ENCODE peak calls at places on chromosomes 3 and 15, in ten cellular contexts. One of them, this sample, is unnamed.

GRCh38 chr3:11717768-11718581 is 74.3 kb upstream of the VGLL4 start:
- DNase-seq in progenitor cell of endocrine pancreas: no peak
- DNase-seq in fibroblast of mammary gland: peak; percentile 40
- DNase-seq in HFFc6: peak; percentile 66
- DNase-seq in cardiac fibroblast: peak; percentile 63
- DNase-seq in PC-3: peak; percentile 22
- DNase-seq in glutamatergic neuron: no peak
- DNase-seq in kidney epithelial cell: no peak
- DNase-seq in mucosa of descending colon: peak; percentile 22
- DNase-seq in GM12865: peak; percentile 28
- DNase-seq in this sample: peak; percentile 41

GRCh38 chr3:152234657-152235375 is 33.9 kb upstream of the MBNL1 start:
- DNase-seq in cardiac fibroblast: no peak
- DNase-seq in PC-3: no peak
- DNase-seq in fibroblast of mammary gland: no peak
- DNase-seq in mucosa of descending colon: no peak
- DNase-seq in GM12865: no peak
- DNase-seq in glutamatergic neuron: no peak
- DNase-seq in kidney epithelial cell: no peak
- DNase-seq in progenitor cell of endocrine pancreas: no peak
- DNase-seq in HFFc6: no peak
- DNase-seq in this sample: no peak

GRCh38 chr3:71064288-71064975 is 519.1 kb downstream of the FOXP1 start:
- DNase-seq in HFFc6: no peak
- DNase-seq in GM12865: peak; percentile 66
- DNase-seq in PC-3: peak; percentile 57
- DNase-seq in glutamatergic neuron: peak; percentile 64
- DNase-seq in kidney epithelial cell: no peak
- DNase-seq in mucosa of descending colon: peak; percentile 59
- DNase-seq in cardiac fibroblast: peak; percentile 75
- DNase-seq in progenitor cell of endocrine pancreas: peak; percentile 46
- DNase-seq in fibroblast of mammary gland: peak; percentile 67
- DNase-seq in this sample: peak; percentile 44

GRCh38 chr3:98734737-98735136 is 28.4 kb upstream of the ST3GAL6 start:
- DNase-seq in HFFc6: no peak
- DNase-seq in mucosa of descending colon: no peak
- DNase-seq in progenitor cell of endocrine pancreas: no peak
- DNase-seq in kidney epithelial cell: no peak
- DNase-seq in GM12865: no peak
- DNase-seq in cardiac fibroblast: peak; percentile 36
- DNase-seq in fibroblast of mammary gland: no peak
- DNase-seq in PC-3: peak; percentile 15
- DNase-seq in glutamatergic neuron: peak; percentile 33
- DNase-seq in this sample: no peak

GRCh38 chr15:94070341-94071275 is 160.8 kb upstream of the MCTP2 start:
- DNase-seq in progenitor cell of endocrine pancreas: no peak
- DNase-seq in HFFc6: peak; percentile 41
- DNase-seq in mucosa of descending colon: peak; percentile 45
- DNase-seq in glutamatergic neuron: peak; percentile 68
- DNase-seq in cardiac fibroblast: no peak
- DNase-seq in PC-3: peak; percentile 30
- DNase-seq in fibroblast of mammary gland: no peak
- DNase-seq in GM12865: peak; percentile 4
- DNase-seq in kidney epithelial cell: peak; percentile 57
- DNase-seq in this sample: no peak

GRCh38 chr15:70269331-70269911 is 171.7 kb upstream of the TLE3 start:
- DNase-seq in mucosa of descending colon: no peak
- DNase-seq in kidney epithelial cell: no peak
- DNase-seq in GM12865: no peak
- DNase-seq in fibroblast of mammary gland: no peak
- DNase-seq in glutamatergic neuron: no peak
- DNase-seq in progenitor cell of endocrine pancreas: no peak
- DNase-seq in cardiac fibroblast: no peak
- DNase-seq in PC-3: no peak
- DNase-seq in HFFc6: no peak
- DNase-seq in this sample: no peak

GRCh38 chr3:58177747-58178527 is 32.8 kb downstream of the DNASE1L3 start:
- DNase-seq in GM12865: peak; percentile 83
- DNase-seq in cardiac fibroblast: peak; percentile 83
- DNase-seq in glutamatergic neuron: peak; percentile 97
- DNase-seq in progenitor cell of endocrine pancreas: peak; percentile 96
- DNase-seq in HFFc6: peak; percentile 67
- DNase-seq in kidney epithelial cell: no peak
- DNase-seq in mucosa of descending colon: peak; percentile 94
- DNase-seq in PC-3: peak; percentile 89
- DNase-seq in fibroblast of mammary gland: peak; percentile 76
- DNase-seq in this sample: peak; percentile 78

GRCh38 chr15:71103102-71103676 is 12.1 kb upstream of the THSD4 start:
- DNase-seq in mucosa of descending colon: peak; percentile 71
- DNase-seq in progenitor cell of endocrine pancreas: no peak
- DNase-seq in kidney epithelial cell: no peak
- DNase-seq in fibroblast of mammary gland: peak; percentile 71
- DNase-seq in cardiac fibroblast: peak; percentile 72
- DNase-seq in glutamatergic neuron: no peak
- DNase-seq in GM12865: peak; percentile 80
- DNase-seq in PC-3: peak; percentile 57
- DNase-seq in HFFc6: peak; percentile 58
- DNase-seq in this sample: peak; percentile 64

GRCh38 chr15:99911824-99912223 is 178.6 kb upstream of the LYSMD4 start:
- DNase-seq in glutamatergic neuron: no peak
- DNase-seq in GM12865: no peak
- DNase-seq in kidney epithelial cell: no peak
- DNase-seq in HFFc6: no peak
- DNase-seq in progenitor cell of endocrine pancreas: no peak
- DNase-seq in PC-3: no peak
- DNase-seq in fibroblast of mammary gland: peak; percentile 21
- DNase-seq in mucosa of descending colon: no peak
- DNase-seq in cardiac fibroblast: peak; percentile 72
- DNase-seq in this sample: peak; percentile 5

GRCh38 chr3:194587438-194587931 is 45.7 kb downstream of the TMEM44 start:
- DNase-seq in glutamatergic neuron: no peak
- DNase-seq in progenitor cell of endocrine pancreas: no peak
- DNase-seq in HFFc6: no peak
- DNase-seq in PC-3: peak; percentile 43
- DNase-seq in cardiac fibroblast: peak; percentile 94
- DNase-seq in kidney epithelial cell: no peak
- DNase-seq in mucosa of descending colon: no peak
- DNase-seq in fibroblast of mammary gland: peak; percentile 86
- DNase-seq in GM12865: no peak
- DNase-seq in this sample: no peak

GRCh38 chr15:83207622-83208356 is at the start of gene HDGFL3:
- DNase-seq in fibroblast of mammary gland: peak; percentile 38
- DNase-seq in progenitor cell of endocrine pancreas: peak; percentile 49
- DNase-seq in cardiac fibroblast: peak; percentile 68
- DNase-seq in kidney epithelial cell: no peak
- DNase-seq in glutamatergic neuron: peak; percentile 75
- DNase-seq in PC-3: peak; percentile 59
- DNase-seq in GM12865: peak; percentile 64
- DNase-seq in HFFc6: peak; percentile 25
- DNase-seq in mucosa of descending colon: peak; percentile 62
- DNase-seq in this sample: peak; percentile 60

GRCh38 chr3:18572809-18573208 is 147.7 kb upstream of the SATB1 start:
- DNase-seq in mucosa of descending colon: no peak
- DNase-seq in progenitor cell of endocrine pancreas: no peak
- DNase-seq in fibroblast of mammary gland: no peak
- DNase-seq in cardiac fibroblast: no peak
- DNase-seq in glutamatergic neuron: no peak
- DNase-seq in HFFc6: no peak
- DNase-seq in PC-3: peak; percentile 66
- DNase-seq in kidney epithelial cell: no peak
- DNase-seq in GM12865: no peak
- DNase-seq in this sample: no peak

GRCh38 chr3:159839561-159840379 is 148.9 kb upstream of the IL12A start:
- DNase-seq in PC-3: no peak
- DNase-seq in glutamatergic neuron: peak; percentile 88
- DNase-seq in HFFc6: no peak
- DNase-seq in progenitor cell of endocrine pancreas: peak; percentile 37
- DNase-seq in kidney epithelial cell: no peak
- DNase-seq in fibroblast of mammary gland: no peak
- DNase-seq in cardiac fibroblast: no peak
- DNase-seq in GM12865: no peak
- DNase-seq in mucosa of descending colon: no peak
- DNase-seq in this sample: no peak

GRCh38 chr15:40306908-40307307 is 827 bp downstream of the PLCB2 start:
- DNase-seq in HFFc6: no peak
- DNase-seq in glutamatergic neuron: no peak
- DNase-seq in progenitor cell of endocrine pancreas: no peak
- DNase-seq in PC-3: no peak
- DNase-seq in cardiac fibroblast: no peak
- DNase-seq in fibroblast of mammary gland: no peak
- DNase-seq in GM12865: no peak
- DNase-seq in mucosa of descending colon: no peak
- DNase-seq in kidney epithelial cell: no peak
- DNase-seq in this sample: no peak

GRCh38 chr3:195062866-195063540 is 208.0 kb downstream of the XXYLT1 start:
- DNase-seq in mucosa of descending colon: no peak
- DNase-seq in glutamatergic neuron: no peak
- DNase-seq in progenitor cell of endocrine pancreas: no peak
- DNase-seq in fibroblast of mammary gland: no peak
- DNase-seq in GM12865: no peak
- DNase-seq in PC-3: no peak
- DNase-seq in cardiac fibroblast: no peak
- DNase-seq in HFFc6: no peak
- DNase-seq in kidney epithelial cell: no peak
- DNase-seq in this sample: no peak

GRCh38 chr15:76976572-76977270 is 18.2 kb upstream of the PSTPIP1 start:
- DNase-seq in PC-3: no peak
- DNase-seq in progenitor cell of endocrine pancreas: no peak
- DNase-seq in GM12865: peak; percentile 37
- DNase-seq in HFFc6: no peak
- DNase-seq in kidney epithelial cell: no peak
- DNase-seq in mucosa of descending colon: no peak
- DNase-seq in fibroblast of mammary gland: no peak
- DNase-seq in glutamatergic neuron: no peak
- DNase-seq in cardiac fibroblast: no peak
- DNase-seq in this sample: no peak

GRCh38 chr15:64519897-64520296 is 59.5 kb downstream of the ZNF609 start:
- DNase-seq in progenitor cell of endocrine pancreas: no peak
- DNase-seq in PC-3: no peak
- DNase-seq in mucosa of descending colon: no peak
- DNase-seq in fibroblast of mammary gland: no peak
- DNase-seq in kidney epithelial cell: no peak
- DNase-seq in cardiac fibroblast: no peak
- DNase-seq in glutamatergic neuron: no peak
- DNase-seq in GM12865: no peak
- DNase-seq in HFFc6: no peak
- DNase-seq in this sample: no peak
- TF ChIP-seq CTCF in progenitor cell of endocrine pancreas: peak; percentile 5
- TF ChIP-seq CTCF in PC-3: no peak
- TF ChIP-seq CTCF in mucosa of descending colon: no peak
- TF ChIP-seq CTCF in fibroblast of mammary gland: no peak
- TF ChIP-seq CTCF in kidney epithelial cell: no peak
- TF ChIP-seq CTCF in cardiac fibroblast: no peak
- TF ChIP-seq CTCF in glutamatergic neuron: no peak
- TF ChIP-seq CTCF in GM12865: no peak
- TF ChIP-seq CTCF in HFFc6: no peak
- TF ChIP-seq CTCF in this sample: no peak

GRCh38 chr15:69225355-69226027 is 65.1 kb downstream of the GLCE start:
- DNase-seq in progenitor cell of endocrine pancreas: no peak
- DNase-seq in glutamatergic neuron: no peak
- DNase-seq in kidney epithelial cell: peak; percentile 2
- DNase-seq in fibroblast of mammary gland: peak; percentile 65
- DNase-seq in HFFc6: peak; percentile 46
- DNase-seq in PC-3: peak; percentile 52
- DNase-seq in mucosa of descending colon: no peak
- DNase-seq in GM12865: peak; percentile 12
- DNase-seq in cardiac fibroblast: peak; percentile 71
- DNase-seq in this sample: peak; percentile 25
- TF ChIP-seq CTCF in progenitor cell of endocrine pancreas: peak; percentile 43
- TF ChIP-seq CTCF in glutamatergic neuron: peak; percentile 16
- TF ChIP-seq CTCF in kidney epithelial cell: peak; percentile 31
- TF ChIP-seq CTCF in fibroblast of mammary gland: peak; percentile 40
- TF ChIP-seq CTCF in HFFc6: peak; percentile 73
- TF ChIP-seq CTCF in PC-3: peak; percentile 58
- TF ChIP-seq CTCF in mucosa of descending colon: no peak
- TF ChIP-seq CTCF in GM12865: peak; percentile 5
- TF ChIP-seq CTCF in cardiac fibroblast: peak; percentile 23
- TF ChIP-seq CTCF in this sample: peak; percentile 18

DNA sequence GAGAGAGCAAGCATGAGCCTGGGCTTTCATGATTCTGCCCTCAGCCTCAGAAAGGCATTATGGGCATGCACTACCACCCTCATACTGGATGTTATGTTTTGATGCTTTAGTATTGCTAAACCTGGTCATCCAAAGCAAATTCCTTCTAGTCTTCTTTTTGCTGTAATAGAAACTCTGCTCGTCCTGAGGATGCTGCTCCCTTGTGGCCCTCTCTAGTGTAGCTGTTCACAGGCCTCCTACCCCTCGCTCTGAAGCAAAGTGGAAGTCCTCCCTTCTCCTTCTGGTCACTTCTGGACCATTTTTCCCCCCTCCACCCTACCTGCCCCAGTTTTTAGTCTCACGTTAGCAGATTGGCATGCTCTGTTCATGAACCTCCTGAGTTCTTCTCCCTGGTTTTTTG is 22.9 kb upstream of the CCNL1 start:
- DNase-seq in PC-3: no peak
- DNase-seq in fibroblast of mammary gland: no peak
- DNase-seq in glutamatergic neuron: no peak
- DNase-seq in mucosa of descending colon: no peak
- DNase-seq in HFFc6: no peak
- DNase-seq in GM12865: no peak
- DNase-seq in progenitor cell of endocrine pancreas: no peak
- DNase-seq in cardiac fibroblast: no peak
- DNase-seq in kidney epithelial cell: no peak
- DNase-seq in this sample: no peak
- TF ChIP-seq CTCF in PC-3: peak; percentile 34
- TF ChIP-seq CTCF in fibroblast of mammary gland: no peak
- TF ChIP-seq CTCF in glutamatergic neuron: no peak
- TF ChIP-seq CTCF in mucosa of descending colon: no peak
- TF ChIP-seq CTCF in HFFc6: peak; percentile 25
- TF ChIP-seq CTCF in GM12865: no peak
- TF ChIP-seq CTCF in progenitor cell of endocrine pancreas: no peak
- TF ChIP-seq CTCF in cardiac fibroblast: peak; percentile 6
- TF ChIP-seq CTCF in kidney epithelial cell: no peak
- TF ChIP-seq CTCF in this sample: no peak

DNA sequence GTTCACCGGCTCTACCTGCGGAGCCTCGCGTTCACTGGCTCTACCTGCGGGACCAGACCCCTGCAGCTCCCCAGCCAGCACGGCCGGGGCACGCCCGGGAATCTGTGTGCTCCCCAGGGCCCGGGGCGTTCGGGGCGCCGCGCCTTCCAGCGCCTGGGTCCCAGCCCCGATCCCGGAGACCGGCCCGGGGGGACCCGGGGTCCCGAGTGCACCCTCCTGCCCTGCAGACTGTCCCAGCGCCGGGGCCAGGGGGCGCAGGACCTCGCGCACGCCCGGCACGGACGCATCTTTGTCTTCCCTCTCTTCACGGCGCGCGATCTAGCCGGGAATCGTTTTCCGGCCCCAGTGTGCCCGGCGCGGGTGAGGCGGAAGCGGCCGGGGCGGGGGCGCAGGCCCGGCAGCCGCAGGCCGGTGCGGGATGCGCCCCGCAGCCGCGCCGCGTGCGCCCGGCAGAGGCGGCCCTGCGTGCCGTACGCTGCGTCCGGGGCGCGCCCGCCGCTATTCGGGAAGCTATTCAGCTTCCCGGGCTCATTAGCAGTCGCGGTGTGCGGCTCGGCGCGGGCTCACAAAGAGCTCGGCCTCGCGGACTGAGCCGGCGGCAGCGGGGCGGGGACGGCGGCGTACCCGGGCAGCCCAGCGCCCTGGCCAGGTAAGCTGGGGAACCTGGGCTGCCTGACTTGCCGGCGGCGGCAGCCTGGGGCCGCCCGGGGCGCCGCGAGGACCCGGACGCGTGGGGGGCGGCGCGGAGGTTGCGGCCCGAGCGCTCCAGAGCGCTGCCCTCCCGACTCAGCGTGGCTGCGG is at the start of gene APBA2:
- DNase-seq in cardiac fibroblast: peak; percentile 52
- DNase-seq in GM12865: no peak
- DNase-seq in glutamatergic neuron: peak; percentile 76
- DNase-seq in fibroblast of mammary gland: peak; percentile 22
- DNase-seq in kidney epithelial cell: no peak
- DNase-seq in PC-3: peak; percentile 56
- DNase-seq in HFFc6: no peak
- DNase-seq in progenitor cell of endocrine pancreas: peak; percentile 51
- DNase-seq in mucosa of descending colon: no peak
- DNase-seq in this sample: no peak
- TF ChIP-seq CTCF in cardiac fibroblast: no peak
- TF ChIP-seq CTCF in GM12865: no peak
- TF ChIP-seq CTCF in glutamatergic neuron: no peak
- TF ChIP-seq CTCF in fibroblast of mammary gland: no peak
- TF ChIP-seq CTCF in kidney epithelial cell: no peak
- TF ChIP-seq CTCF in PC-3: no peak
- TF ChIP-seq CTCF in HFFc6: no peak
- TF ChIP-seq CTCF in progenitor cell of endocrine pancreas: no peak
- TF ChIP-seq CTCF in mucosa of descending colon: no peak
- TF ChIP-seq CTCF in this sample: no peak

This sample was measured in MCF 10A.